ENCODE peak calls at places on chromosomes 12 and 14, in seven cellular contexts. J is PC-3, K is IMR-90, S is thoracic aorta, Q is HCT116, H is prostate gland, B is brain microvascular endothelial cell. X is an unnamed sample.

GRCh38 chr12:34398366-34398705 is 376.0 kb downstream of the ALG10 start:
- DNase-seq in J (no peak), K (no peak), S (no peak), Q (no peak), H (no peak), B (no peak), X (no peak)

GRCh38 chr14:95953111-95953724 is 76.6 kb downstream of the TUNAR start:
- DNase-seq in J (no peak), K (no peak), S (no peak), Q (no peak), H (no peak), B (peak), X (peak)

GRCh38 chr14:90204516-90204915 is 51.8 kb upstream of the PSMC1 start:
- DNase-seq in J (no peak), K (no peak), S (no peak), Q (no peak), H (no peak), B (no peak), X (no peak)

GRCh38 chr14:54692261-54692861 is 125.4 kb downstream of the SAMD4A start:
- DNase-seq in J (no peak), K (no peak), S (no peak), Q (no peak), H (no peak), B (no peak), X (no peak)

GRCh38 chr12:63150255-63151060 is 543 bp downstream of the AVPR1A start:
- DNase-seq in J (no peak), K (no peak), S (no peak), Q (no peak), H (no peak), B (no peak), X (peak)

GRCh38 chr14:102655154-102655553 is 62.7 kb downstream of the RCOR1 start:
- DNase-seq in J (peak), K (peak), S (no peak), Q (no peak), H (no peak), B (peak), X (no peak)

GRCh38 chr12:106127289-106128126 is 11.2 kb downstream of the NUAK1 start:
- DNase-seq in J (peak), K (peak), S (no peak), Q (no peak), H (no peak), B (no peak), X (no peak)

GRCh38 chr14:50082308-50082742 is 34.0 kb downstream of the VCPKMT start:
- DNase-seq in J (no peak), K (no peak), S (no peak), Q (no peak), H (no peak), B (no peak), X (no peak)

GRCh38 chr12:128120035-128120434 is 146.9 kb upstream of the TMEM132C start:
- DNase-seq in J (no peak), K (no peak), S (no peak), Q (no peak), H (no peak), B (no peak), X (no peak)

GRCh38 chr12:109847166-109847700 is 14.0 kb upstream of the TRPV4 start:
- DNase-seq in J (no peak), K (no peak), S (no peak), Q (no peak), H (no peak), B (no peak), X (no peak)

GRCh38 chr12:112172556-112173324 is 47.4 kb downstream of the TRAFD1 start:
- DNase-seq in J (no peak), K (no peak), S (no peak), Q (no peak), H (no peak), B (no peak), X (no peak)

GRCh38 chr12:3720772-3721171 is 32.1 kb downstream of the CRACR2A start:
- DNase-seq in J (no peak), K (no peak), S (no peak), Q (no peak), H (no peak), B (no peak), X (no peak)

GRCh38 chr14:106228541-106229158 is 702.3 kb downstream of the TMEM121 start:
- DNase-seq in J (no peak), K (no peak), S (no peak), Q (no peak), H (no peak), B (no peak), X (no peak)

GRCh38 chr12:130281157-130281799 is 56.4 kb upstream of the PIWIL1 start:
- DNase-seq in J (no peak), K (no peak), S (no peak), Q (no peak), H (no peak), B (no peak), X (peak)

GRCh38 chr12:108337235-108338223 is 1.6 kb downstream of the CMKLR1 start:
- DNase-seq in J (peak), K (peak), S (no peak), Q (peak), H (no peak), B (peak), X (peak)

GRCh38 chr12:131004166-131004565 is 50.5 kb downstream of the ADGRD1 start:
- DNase-seq in J (no peak), K (no peak), S (no peak), Q (no peak), H (no peak), B (no peak), X (no peak)

GRCh38 chr12:80313184-80313583 is 130.9 kb upstream of the PTPRQ start:
- DNase-seq in J (peak), K (no peak), S (no peak), Q (no peak), H (no peak), B (no peak), X (no peak)

GRCh38 chr14:101027966-101028365 is 124.4 kb upstream of the RTL1 start:
- DNase-seq in J (no peak), K (no peak), S (no peak), Q (no peak), H (no peak), B (no peak), X (no peak)

GRCh38 chr14:49641697-49642129 is 6.7 kb upstream of the DNAAF2 start:
- DNase-seq in J (peak), K (peak), S (no peak), Q (no peak), H (peak), B (peak), X (no peak)

GRCh38 chr14:81033841-81034240 is 78.4 kb downstream of the TSHR start:
- DNase-seq in J (no peak), K (no peak), S (no peak), Q (no peak), H (no peak), B (no peak), X (no peak)

GRCh38 chr14:36580856-36581831 is 1.3 kb downstream of the NKX2-8 start:
- DNase-seq in J (peak), K (peak), S (no peak), Q (no peak), H (peak), B (no peak), X (no peak)

GRCh38 chr14:93036652-93037341 is 78.9 kb downstream of the ITPK1 start:
- DNase-seq in J (no peak), K (no peak), S (no peak), Q (no peak), H (no peak), B (no peak), X (peak)

GRCh38 chr12:124396544-124397398 is 101.9 kb downstream of the RFLNA start:
- DNase-seq in J (no peak), K (no peak), S (no peak), Q (no peak), H (peak), B (no peak), X (no peak)

GRCh38 chr14:75493580-75494130 is 28.6 kb upstream of the BATF start:
- DNase-seq in J (no peak), K (no peak), S (no peak), Q (no peak), H (no peak), B (no peak), X (no peak)

GRCh38 chr12:121227294-121227693 is 17.4 kb downstream of the P2RX4 start:
- DNase-seq in J (peak), K (no peak), S (no peak), Q (no peak), H (peak), B (no peak), X (no peak)

GRCh38 chr12:109626378-109627115 is 53.0 kb downstream of the MVK start:
- DNase-seq in J (no peak), K (no peak), S (no peak), Q (no peak), H (no peak), B (no peak), X (no peak)

GRCh38 chr14:54356172-54356571 is 40.6 kb upstream of the CDKN3 start:
- DNase-seq in J (peak), K (peak), S (no peak), Q (no peak), H (no peak), B (peak), X (no peak)

DNA sequence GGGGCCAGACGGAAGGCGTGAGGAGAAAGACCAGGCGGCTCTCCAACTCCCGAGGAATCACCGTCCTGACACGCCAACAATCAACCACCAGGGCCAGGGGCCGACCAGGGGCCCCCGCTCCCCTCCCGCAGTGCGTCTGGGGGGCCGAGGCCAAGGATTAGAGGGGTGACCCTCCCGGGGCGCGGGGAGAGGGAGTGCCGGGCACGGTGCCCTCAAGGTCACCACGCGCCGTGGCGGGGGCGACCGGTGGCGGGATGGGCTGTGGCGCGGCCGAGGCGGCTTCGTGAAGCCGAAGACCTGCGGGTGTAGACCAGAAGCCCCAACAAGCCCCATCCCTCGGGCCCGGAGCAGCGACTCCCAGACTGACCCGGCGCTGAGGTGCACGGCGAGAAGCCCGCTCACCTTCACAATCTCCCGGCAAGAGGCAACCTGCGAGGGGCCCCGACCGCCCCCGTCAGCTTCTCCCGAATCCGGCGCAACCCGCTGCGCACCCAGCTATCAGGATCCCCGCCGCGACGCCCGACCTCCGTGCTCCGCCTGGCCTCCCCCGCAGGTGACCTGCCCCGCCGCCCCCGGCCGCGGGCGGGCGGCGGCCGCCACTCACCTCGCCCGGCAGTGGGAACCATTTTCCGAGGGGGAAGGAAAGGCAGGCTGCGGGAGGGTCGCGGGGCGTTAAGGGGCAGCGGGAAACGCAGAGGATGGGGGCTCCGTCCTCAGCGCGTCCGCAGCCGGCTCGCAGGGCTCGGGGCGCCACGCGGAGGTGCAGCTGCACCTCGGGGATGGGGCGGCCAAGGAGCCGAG is 446 bp downstream of the ATP2B1 start:
- DNase-seq in J (peak), K (peak), S (peak), Q (no peak), H (peak), B (peak), X (peak)
- TF ChIP-seq CTCF in J (no peak), K (no peak), S (no peak), Q (no peak), H (no peak), B (no peak), X (peak)

DNA sequence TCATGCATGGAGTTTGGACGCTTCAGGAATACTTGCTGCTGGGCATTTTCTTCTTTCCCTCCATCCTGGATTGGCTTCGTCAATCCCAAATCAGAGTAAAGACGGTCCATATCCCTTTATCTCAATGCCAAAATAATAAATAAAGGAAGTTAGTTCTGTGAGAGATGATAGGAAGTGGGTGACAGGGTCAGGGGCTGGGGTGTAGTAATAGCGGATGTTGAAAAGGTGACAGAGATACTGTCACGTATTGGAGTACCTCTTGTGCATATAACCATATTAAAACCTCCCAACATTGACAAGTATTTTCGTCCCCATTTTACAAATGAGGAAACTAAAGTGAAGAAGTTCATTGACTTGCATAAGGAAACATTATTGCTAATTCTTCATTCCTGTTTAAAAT is 12.4 kb downstream of the MAGOHB start:
- DNase-seq in J (no peak), K (no peak), S (no peak), Q (no peak), H (no peak), B (no peak), X (no peak)
- TF ChIP-seq CTCF in J (no peak), K (no peak), S (no peak), Q (no peak), H (no peak), B (no peak), X (no peak)

GRCh38 chr12:12018454-12018853 is 52.3 kb upstream of the BCL2L14 start:
- DNase-seq in J (peak), K (peak), S (no peak), Q (no peak), H (peak), B (no peak), X (no peak)

GRCh38 chr12:12017135-12017581 is 53.6 kb upstream of the BCL2L14 start:
- DNase-seq in J (no peak), K (no peak), S (no peak), Q (no peak), H (peak), B (no peak), X (no peak)

GRCh38 chr12:12019881-12020280 is 50.9 kb upstream of the BCL2L14 start:
- DNase-seq in J (no peak), K (no peak), S (no peak), Q (no peak), H (no peak), B (no peak), X (no peak)

GRCh38 chr12:12016284-12017100 is 54.2 kb upstream of the BCL2L14 start:
- DNase-seq in J (no peak), K (no peak), S (no peak), Q (no peak), H (no peak), B (no peak), X (no peak)

DNA sequence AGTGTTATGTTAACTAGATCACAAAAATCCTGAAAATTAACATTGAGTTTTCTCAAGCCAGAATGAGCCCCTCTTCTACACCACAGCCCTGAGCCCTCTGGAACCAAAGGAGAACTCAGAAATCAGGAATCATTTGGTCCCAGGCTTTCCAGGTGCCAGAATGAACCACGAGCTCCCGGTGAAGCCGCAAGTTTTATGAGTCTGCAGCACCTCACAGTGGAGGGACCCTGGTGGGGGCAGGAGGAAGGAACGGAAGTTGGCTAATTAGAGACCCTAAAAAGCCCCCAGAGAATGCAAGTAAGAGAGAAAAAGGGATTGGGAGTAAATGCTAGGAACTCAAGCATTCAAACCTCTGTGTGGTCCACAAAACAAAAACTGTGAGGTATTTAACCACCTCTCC is 52.9 kb upstream of the BCL2L14 start:
- DNase-seq in J (no peak), K (no peak), S (no peak), Q (no peak), H (no peak), B (no peak), X (no peak)
- TF ChIP-seq CTCF in J (peak), K (peak), S (peak), Q (peak), H (no peak), B (peak), X (peak)

GRCh38 chr14:31543969-31544799 is 17.0 kb upstream of the NUBPL start:
- DNase-seq in J (peak), K (peak), S (no peak), Q (peak), H (no peak), B (no peak), X (no peak)
- TF ChIP-seq CTCF in J (peak), K (peak), S (peak), Q (peak), H (no peak), B (peak), X (peak)

GRCh38 chr12:56206373-56207166 is 15.2 kb downstream of the RNF41 start:
- DNase-seq in J (peak), K (peak), S (no peak), Q (no peak), H (peak), B (peak), X (peak)
- TF ChIP-seq CTCF in J (peak), K (peak), S (peak), Q (peak), H (peak), B (peak), X (peak)

GRCh38 chr12:2094597-2094996 is 41.8 kb downstream of the CACNA1C start:
- DNase-seq in J (no peak), K (peak), S (no peak), Q (no peak), H (no peak), B (no peak), X (no peak)

GRCh38 chr12:2097617-2098016 is 44.8 kb downstream of the CACNA1C start:
- DNase-seq in J (no peak), K (no peak), S (no peak), Q (no peak), H (no peak), B (no peak), X (no peak)

GRCh38 chr12:2095878-2096277 is 43.1 kb downstream of the CACNA1C start:
- DNase-seq in J (no peak), K (no peak), S (no peak), Q (no peak), H (peak), B (no peak), X (no peak)

GRCh38 chr12:2092354-2092753 is 39.6 kb downstream of the CACNA1C start:
- DNase-seq in J (no peak), K (no peak), S (no peak), Q (no peak), H (no peak), B (no peak), X (no peak)

GRCh38 chr12:2092890-2093289 is 40.1 kb downstream of the CACNA1C start:
- DNase-seq in J (no peak), K (peak), S (peak), Q (no peak), H (no peak), B (no peak), X (no peak)
- TF ChIP-seq CTCF in J (no peak), K (no peak), S (no peak), Q (no peak), H (no peak), B (no peak), X (no peak)

GRCh38 chr12:203462-204260 is 10.3 kb downstream of the SLC6A12 start:
- DNase-seq in J (no peak), K (no peak), S (no peak), Q (no peak), H (no peak), B (no peak), X (peak)
- TF ChIP-seq CTCF in J (no peak), K (no peak), S (peak), Q (no peak), H (no peak), B (no peak), X (peak)